ENCODE peak calls at places on chromosome 4, in four cellular contexts. One of them, this sample, is unnamed.

GRCh38 chr4:148901075-148901705 is 459.0 kb upstream of the NR3C2 start:
- DNase-seq in putamen: no peak
- DNase-seq in SW480: no peak
- DNase-seq in amygdala: no peak
- DNase-seq in this sample: no peak

GRCh38 chr4:147981305-147981704 is 249.4 kb downstream of the ARHGAP10 start:
- DNase-seq in SW480: no peak
- DNase-seq in putamen: no peak
- DNase-seq in amygdala: no peak
- DNase-seq in this sample: peak

GRCh38 chr4:121050251-121050650 is 22.1 kb downstream of the NDNF start:
- DNase-seq in amygdala: no peak
- DNase-seq in SW480: no peak
- DNase-seq in putamen: no peak
- DNase-seq in this sample: peak

GRCh38 chr4:145938618-145939177 is at the start of gene ZNF827:
- DNase-seq in SW480: peak
- DNase-seq in amygdala: peak
- DNase-seq in putamen: peak
- DNase-seq in this sample: peak

GRCh38 chr4:71377561-71377960 is 38.7 kb downstream of the SLC4A4 start:
- DNase-seq in SW480: no peak
- DNase-seq in putamen: no peak
- DNase-seq in amygdala: no peak
- DNase-seq in this sample: peak

GRCh38 chr4:15182600-15183222 is 180.4 kb downstream of the CPEB2 start:
- DNase-seq in putamen: no peak
- DNase-seq in SW480: no peak
- DNase-seq in amygdala: no peak
- DNase-seq in this sample: peak

GRCh38 chr4:37594095-37594494 is 92.1 kb downstream of the RELL1 start:
- DNase-seq in amygdala: no peak
- DNase-seq in putamen: no peak
- DNase-seq in SW480: peak
- DNase-seq in this sample: no peak

GRCh38 chr4:94701606-94702300 is 56.0 kb upstream of the BMPR1B start:
- DNase-seq in amygdala: no peak
- DNase-seq in SW480: no peak
- DNase-seq in putamen: no peak
- DNase-seq in this sample: no peak

GRCh38 chr4:2273657-2274319 is 11.9 kb upstream of the MXD4 start:
- DNase-seq in amygdala: no peak
- DNase-seq in putamen: no peak
- DNase-seq in SW480: no peak
- DNase-seq in this sample: no peak

GRCh38 chr4:11670304-11670703 is 241.6 kb upstream of the HS3ST1 start:
- DNase-seq in putamen: no peak
- DNase-seq in amygdala: no peak
- DNase-seq in SW480: no peak
- DNase-seq in this sample: no peak

GRCh38 chr4:138030375-138030774 is 211.8 kb downstream of the SLC7A11 start:
- DNase-seq in amygdala: no peak
- DNase-seq in SW480: no peak
- DNase-seq in putamen: no peak
- DNase-seq in this sample: no peak

GRCh38 chr4:83964996-83965541 is 429.2 kb downstream of the GPAT3 start:
- DNase-seq in amygdala: no peak
- DNase-seq in putamen: no peak
- DNase-seq in SW480: no peak
- DNase-seq in this sample: peak

GRCh38 chr4:34615315-34615714 is 1629.0 kb downstream of the ARAP2 start:
- DNase-seq in SW480: no peak
- DNase-seq in putamen: no peak
- DNase-seq in amygdala: no peak
- DNase-seq in this sample: no peak

GRCh38 chr4:168667397-168667796 is 170.5 kb downstream of the PALLD start:
- DNase-seq in amygdala: no peak
- DNase-seq in putamen: no peak
- DNase-seq in SW480: no peak
- DNase-seq in this sample: peak

GRCh38 chr4:134747108-134747805 is 545.7 kb upstream of the PABPC4L start:
- DNase-seq in amygdala: no peak
- DNase-seq in SW480: no peak
- DNase-seq in putamen: no peak
- DNase-seq in this sample: peak

GRCh38 chr4:508675-509373 is 9.8 kb downstream of the PIGG start:
- DNase-seq in SW480: no peak
- DNase-seq in amygdala: no peak
- DNase-seq in putamen: no peak
- DNase-seq in this sample: peak

GRCh38 chr4:99763635-99764101 is 53.0 kb upstream of the DAPP1 start:
- DNase-seq in SW480: peak
- DNase-seq in putamen: peak
- DNase-seq in amygdala: no peak
- DNase-seq in this sample: peak

GRCh38 chr4:30837131-30837539 is 117.0 kb downstream of the PCDH7 start:
- DNase-seq in amygdala: no peak
- DNase-seq in putamen: no peak
- DNase-seq in SW480: no peak
- DNase-seq in this sample: peak

GRCh38 chr4:99863-100262 is 24.4 kb upstream of the ZNF718 start:
- DNase-seq in SW480: no peak
- DNase-seq in amygdala: no peak
- DNase-seq in putamen: no peak
- DNase-seq in this sample: peak

GRCh38 chr4:76589872-76590846 is 155.1 kb downstream of the SHROOM3 start:
- DNase-seq in amygdala: no peak
- DNase-seq in SW480: peak
- DNase-seq in putamen: no peak
- DNase-seq in this sample: peak

GRCh38 chr4:47876784-47877183 is 37.6 kb downstream of the NFXL1 start:
- DNase-seq in SW480: no peak
- DNase-seq in amygdala: no peak
- DNase-seq in putamen: no peak
- DNase-seq in this sample: no peak

GRCh38 chr4:184386271-184386781 is 88.0 kb downstream of the IRF2 start:
- DNase-seq in amygdala: no peak
- DNase-seq in putamen: no peak
- DNase-seq in SW480: peak
- DNase-seq in this sample: no peak

GRCh38 chr4:87088188-87088587 is 132.2 kb downstream of the KLHL8 start:
- DNase-seq in SW480: no peak
- DNase-seq in amygdala: no peak
- DNase-seq in putamen: no peak
- DNase-seq in this sample: no peak

GRCh38 chr4:28772066-28772465 is 1911.4 kb downstream of the STIM2 start:
- DNase-seq in amygdala: no peak
- DNase-seq in SW480: no peak
- DNase-seq in putamen: no peak
- DNase-seq in this sample: peak

GRCh38 chr4:173424899-173425805 is 26.2 kb upstream of the SCRG1 start:
- DNase-seq in amygdala: no peak
- DNase-seq in SW480: no peak
- DNase-seq in putamen: no peak
- DNase-seq in this sample: peak

GRCh38 chr4:54560513-54560912 is 97.2 kb upstream of the KIT start:
- DNase-seq in SW480: no peak
- DNase-seq in putamen: no peak
- DNase-seq in amygdala: no peak
- DNase-seq in this sample: no peak

GRCh38 chr4:73451404-73451803 is 15.4 kb downstream of the AFP start:
- DNase-seq in SW480: no peak
- DNase-seq in putamen: no peak
- DNase-seq in amygdala: no peak
- DNase-seq in this sample: peak

GRCh38 chr4:21879187-21879586 is 69.4 kb downstream of the KCNIP4 start:
- DNase-seq in amygdala: no peak
- DNase-seq in putamen: no peak
- DNase-seq in SW480: no peak
- DNase-seq in this sample: peak

GRCh38 chr4:3599951-3600350 is 67.7 kb upstream of the LRPAP1 start:
- DNase-seq in amygdala: no peak
- DNase-seq in SW480: no peak
- DNase-seq in putamen: no peak
- DNase-seq in this sample: no peak

GRCh38 chr4:133316874-133317273 is 167.8 kb downstream of the PCDH10 start:
- DNase-seq in amygdala: no peak
- DNase-seq in putamen: no peak
- DNase-seq in SW480: no peak
- DNase-seq in this sample: peak

GRCh38 chr4:8280158-8280875 is 10.8 kb downstream of the HTRA3 start:
- DNase-seq in amygdala: no peak
- DNase-seq in putamen: no peak
- DNase-seq in SW480: no peak
- DNase-seq in this sample: no peak

GRCh38 chr4:137025484-137026059 is 506.7 kb downstream of the PCDH18 start:
- DNase-seq in amygdala: no peak
- DNase-seq in putamen: no peak
- DNase-seq in SW480: no peak
- DNase-seq in this sample: no peak

GRCh38 chr4:105389167-105389566 is 84.7 kb downstream of the PPA2 start:
- DNase-seq in putamen: no peak
- DNase-seq in SW480: no peak
- DNase-seq in amygdala: no peak
- DNase-seq in this sample: peak

GRCh38 chr4:123037809-123038208 is 115.4 kb upstream of the NUDT6 start:
- DNase-seq in putamen: no peak
- DNase-seq in amygdala: no peak
- DNase-seq in SW480: no peak
- DNase-seq in this sample: peak

GRCh38 chr4:88911246-88912212 is 145.5 kb downstream of the FAM13A start:
- DNase-seq in SW480: no peak
- DNase-seq in amygdala: no peak
- DNase-seq in putamen: no peak
- DNase-seq in this sample: no peak

This sample was measured in choroid plexus epithelial cell.